ENCODE peak calls at places on chromosomes 5 and 9, in five cellular contexts. E, S, M, T and P are unnamed samples.

GRCh38 chr9:104905931-104906330 is 22.0 kb downstream of the ABCA1 start:
- DNase-seq in E (no peak), S (no peak), M (no peak), T (no peak), P (no peak)

GRCh38 chr9:126169736-126170135 is 156.9 kb upstream of the MVB12B start:
- DNase-seq in E (no peak), S (no peak), M (no peak), T (no peak), P (no peak)

GRCh38 chr5:170080217-170080616 is 25.5 kb upstream of the FOXI1 start:
- DNase-seq in E (no peak), S (no peak), M (no peak), T (no peak), P (no peak)

GRCh38 chr5:143403607-143404415 is at the start of gene NR3C1:
- DNase-seq in E (peak), S (peak), M (peak), T (peak), P (peak)

GRCh38 chr5:68587181-68587580 is 371.6 kb downstream of the PIK3R1 start:
- DNase-seq in E (peak), S (no peak), M (no peak), T (no peak), P (no peak)

GRCh38 chr9:136160321-136160938 is 41.8 kb upstream of the TMEM250 start:
- DNase-seq in E (no peak), S (no peak), M (no peak), T (no peak), P (peak)

GRCh38 chr9:106890621-106891020 is 27.7 kb downstream of the ZNF462 start:
- DNase-seq in E (no peak), S (no peak), M (no peak), T (no peak), P (no peak)

GRCh38 chr9:130860458-130861316 is 25.6 kb downstream of the ABL1 start:
- DNase-seq in E (peak), S (peak), M (no peak), T (peak), P (no peak)

GRCh38 chr9:114367406-114367805 is 20.4 kb downstream of the AKNA start:
- DNase-seq in E (no peak), S (no peak), M (no peak), T (no peak), P (no peak)

GRCh38 chr5:161934486-161934885 is 86.6 kb downstream of the GABRA1 start:
- DNase-seq in E (no peak), S (no peak), M (no peak), T (no peak), P (peak)

GRCh38 chr5:149358294-149358651 is 427 bp downstream of the PCYOX1L start:
- DNase-seq in E (no peak), S (peak), M (no peak), T (no peak), P (no peak)